ENCODE peak calls at places on chromosome X, in ten cellular contexts. T is choroid plexus epithelial cell, Z is sigmoid colon, C is NB4, U is thyroid gland, S is brain microvascular endothelial cell, D is keratinocyte, I is lower leg skin, Q is cardiac fibroblast, G is K562. A is an unnamed sample.

GRCh38 chrX:56728752-56729151 is 291 bp upstream of the NBDY start:
- DNase-seq in T (peak), Z (no peak), C (peak), U (peak), S (peak), D (no peak), I (no peak), Q (peak), G (no peak), A (no peak)

GRCh38 chrX:131288738-131289511 is at the start of gene IGSF1:
- DNase-seq in T (peak), Z (peak), C (peak), U (peak), S (peak), D (no peak), I (no peak), Q (peak), G (peak), A (no peak)

GRCh38 chrX:13646154-13646549 is 6.8 kb upstream of the TCEANC start:
- DNase-seq in T (peak), Z (peak), C (peak), U (peak), S (peak), D (no peak), I (peak), Q (peak), G (peak), A (no peak)

GRCh38 chrX:30488092-30488491 is 89.5 kb downstream of the TASL start:
- DNase-seq in T (peak), Z (no peak), C (peak), U (no peak), S (no peak), D (no peak), I (no peak), Q (peak), G (no peak), A (no peak)

GRCh38 chrX:80237072-80237471 is 183.2 kb upstream of the TENT5D start:
- DNase-seq in T (no peak), Z (no peak), C (no peak), U (no peak), S (no peak), D (no peak), I (no peak), Q (no peak), G (no peak), A (no peak)

GRCh38 chrX:1493317-1493856 is 40.7 kb upstream of the ASMTL start:
- DNase-seq in T (no peak), Z (peak), C (no peak), U (no peak), S (no peak), D (no peak), I (peak), Q (no peak), G (no peak), A (no peak)

GRCh38 chrX:71604141-71604540 is 14.2 kb downstream of the CXCR3 start:
- DNase-seq in T (peak), Z (no peak), C (no peak), U (no peak), S (peak), D (no peak), I (no peak), Q (no peak), G (no peak), A (no peak)

GRCh38 chrX:15564981-15565579 is 35.7 kb downstream of the ACE2 start:
- DNase-seq in T (peak), Z (peak), C (peak), U (peak), S (peak), D (peak), I (peak), Q (peak), G (peak), A (no peak)

GRCh38 chrX:82765806-82766205 is 742.3 kb upstream of the POU3F4 start:
- DNase-seq in T (peak), Z (no peak), C (no peak), U (no peak), S (no peak), D (no peak), I (no peak), Q (no peak), G (no peak), A (no peak)

GRCh38 chrX:129932137-129932791 is 26.3 kb downstream of the UTP14A start:
- DNase-seq in T (peak), Z (peak), C (peak), U (peak), S (peak), D (peak), I (peak), Q (peak), G (peak), A (peak)

GRCh38 chrX:104288961-104289360 is 34.2 kb upstream of the ESX1 start:
- DNase-seq in T (no peak), Z (no peak), C (no peak), U (no peak), S (no peak), D (no peak), I (no peak), Q (no peak), G (no peak), A (no peak)

GRCh38 chrX:45952030-45952429 is 593.2 kb downstream of the ZNF674 start:
- DNase-seq in T (no peak), Z (no peak), C (peak), U (no peak), S (no peak), D (no peak), I (no peak), Q (no peak), G (no peak), A (no peak)

GRCh38 chrX:134388161-134389109 is 71.5 kb upstream of the HPRT1 start:
- DNase-seq in T (no peak), Z (no peak), C (peak), U (peak), S (no peak), D (no peak), I (no peak), Q (no peak), G (no peak), A (no peak)

GRCh38 chrX:30577362-30577961 is at the start of gene TASL:
- DNase-seq in T (no peak), Z (no peak), C (peak), U (no peak), S (no peak), D (no peak), I (no peak), Q (no peak), G (no peak), A (no peak)

GRCh38 chrX:67288958-67289641 is 254.7 kb upstream of the AR start:
- DNase-seq in T (no peak), Z (no peak), C (no peak), U (no peak), S (no peak), D (no peak), I (peak), Q (no peak), G (no peak), A (no peak)

GRCh38 chrX:97389761-97390192 is 506.1 kb downstream of the RPA4 start:
- DNase-seq in T (peak), Z (no peak), C (peak), U (no peak), S (peak), D (no peak), I (no peak), Q (peak), G (no peak), A (no peak)

GRCh38 chrX:107537815-107538214 is 88.4 kb downstream of the FRMPD3 start:
- DNase-seq in T (peak), Z (no peak), C (peak), U (no peak), S (peak), D (peak), I (no peak), Q (peak), G (peak), A (no peak)

GRCh38 chrX:55342533-55343501 is 78.1 kb upstream of the PAGE3 start:
- DNase-seq in T (peak), Z (no peak), C (peak), U (peak), S (no peak), D (peak), I (no peak), Q (peak), G (peak), A (no peak)

GRCh38 chrX:31036895-31037294 is 34.9 kb downstream of the FTHL17 start:
- DNase-seq in T (peak), Z (no peak), C (peak), U (peak), S (peak), D (no peak), I (no peak), Q (peak), G (peak), A (no peak)

GRCh38 chrX:13380230-13380629 is 60.4 kb upstream of the ATXN3L start:
- DNase-seq in T (peak), Z (no peak), C (no peak), U (no peak), S (no peak), D (no peak), I (no peak), Q (peak), G (no peak), A (no peak)

GRCh38 chrX:124226129-124226528 is 106.3 kb upstream of the TEX13D start:
- DNase-seq in T (no peak), Z (no peak), C (peak), U (no peak), S (no peak), D (peak), I (no peak), Q (no peak), G (no peak), A (no peak)

GRCh38 chrX:118432799-118433198 is 62.8 kb upstream of the DOCK11 start:
- DNase-seq in T (no peak), Z (no peak), C (no peak), U (no peak), S (no peak), D (no peak), I (no peak), Q (no peak), G (no peak), A (no peak)

GRCh38 chrX:55335296-55335695 is 70.6 kb upstream of the PAGE3 start:
- DNase-seq in T (no peak), Z (no peak), C (no peak), U (no peak), S (no peak), D (no peak), I (no peak), Q (no peak), G (no peak), A (no peak)

GRCh38 chrX:7132335-7133035 is 15.0 kb upstream of the STS start:
- DNase-seq in T (peak), Z (no peak), C (peak), U (peak), S (peak), D (peak), I (no peak), Q (peak), G (peak), A (peak)

GRCh38 chrX:50704360-50704759 is 109.6 kb downstream of the SHROOM4 start:
- DNase-seq in T (no peak), Z (no peak), C (no peak), U (no peak), S (no peak), D (no peak), I (no peak), Q (no peak), G (no peak), A (no peak)

GRCh38 chrX:134761788-134762187 is 103.5 kb upstream of the PLAC1 start:
- DNase-seq in T (peak), Z (no peak), C (peak), U (no peak), S (no peak), D (no peak), I (no peak), Q (no peak), G (no peak), A (no peak)

GRCh38 chrX:3576886-3577516 is 136.4 kb downstream of the PRKX start:
- DNase-seq in T (peak), Z (no peak), C (peak), U (no peak), S (no peak), D (no peak), I (no peak), Q (peak), G (no peak), A (no peak)

GRCh38 chrX:20057479-20057878 is 59.2 kb downstream of the MAP7D2 start:
- DNase-seq in T (no peak), Z (no peak), C (no peak), U (no peak), S (no peak), D (no peak), I (no peak), Q (no peak), G (no peak), A (no peak)
- TF ChIP-seq CTCF in T (no peak), Z (no peak), C (no peak), U (no peak), S (no peak), D (no peak), I (no peak), Q (no peak), G (no peak), A (no peak)

GRCh38 chrX:17161991-17162390 is 213.0 kb upstream of the NHS start:
- DNase-seq in T (no peak), Z (no peak), C (no peak), U (no peak), S (no peak), D (no peak), I (no peak), Q (no peak), G (no peak), A (no peak)
- H3K4me3 ChIP-seq in T (no peak), Z (no peak), C (no peak), U (no peak), S (no peak), D (no peak), I (no peak), Q (no peak), G (no peak), A (no peak)

DNA sequence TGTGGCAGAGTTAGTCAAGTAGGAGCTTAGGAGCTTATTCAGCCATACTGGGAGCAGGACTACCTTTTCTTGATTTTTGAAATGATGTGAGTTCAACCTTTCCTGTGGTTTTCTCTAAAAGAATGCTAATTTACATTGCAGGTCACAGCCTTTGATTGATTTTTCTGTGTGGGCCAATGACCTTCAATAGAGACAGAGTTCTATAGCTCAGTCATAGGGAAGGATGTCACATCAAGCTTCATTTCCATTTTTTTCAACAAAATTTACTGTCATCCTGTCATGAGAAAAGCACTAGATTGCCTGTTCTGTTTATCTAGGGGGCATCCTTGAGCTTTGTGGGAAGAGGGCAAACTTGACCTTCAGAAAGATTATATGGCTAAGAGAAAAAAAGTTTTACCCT is 448.7 kb downstream of the MID1IP1 start:
- DNase-seq in T (no peak), Z (no peak), C (peak), U (no peak), S (no peak), D (no peak), I (no peak), Q (no peak), G (no peak), A (no peak)
- TF ChIP-seq CTCF in T (no peak), Z (no peak), C (no peak), U (no peak), S (no peak), D (no peak), I (no peak), Q (no peak), G (peak), A (no peak)

GRCh38 chrX:40010550-40011364 is 87.0 kb downstream of the BCOR start:
- DNase-seq in T (peak), Z (no peak), C (peak), U (no peak), S (no peak), D (no peak), I (no peak), Q (no peak), G (no peak), A (no peak)

GRCh38 chrX:40011483-40012038 is 86.2 kb downstream of the BCOR start:
- DNase-seq in T (no peak), Z (no peak), C (peak), U (no peak), S (no peak), D (no peak), I (no peak), Q (no peak), G (no peak), A (no peak)

GRCh38 chrX:40008841-40009461 is 88.8 kb downstream of the BCOR start:
- DNase-seq in T (no peak), Z (peak), C (peak), U (peak), S (no peak), D (no peak), I (peak), Q (peak), G (no peak), A (no peak)

GRCh38 chrX:40009462-40009851 is 88.3 kb downstream of the BCOR start:
- DNase-seq in T (peak), Z (no peak), C (peak), U (no peak), S (no peak), D (no peak), I (no peak), Q (no peak), G (no peak), A (no peak)

GRCh38 chrX:40009890-40010289 is 87.9 kb downstream of the BCOR start:
- DNase-seq in T (no peak), Z (no peak), C (no peak), U (no peak), S (no peak), D (no peak), I (no peak), Q (no peak), G (no peak), A (no peak)
- H3K4me3 ChIP-seq in T (no peak), Z (no peak), C (no peak), U (no peak), S (no peak), D (no peak), I (no peak), Q (no peak), G (no peak), A (no peak)

DNA sequence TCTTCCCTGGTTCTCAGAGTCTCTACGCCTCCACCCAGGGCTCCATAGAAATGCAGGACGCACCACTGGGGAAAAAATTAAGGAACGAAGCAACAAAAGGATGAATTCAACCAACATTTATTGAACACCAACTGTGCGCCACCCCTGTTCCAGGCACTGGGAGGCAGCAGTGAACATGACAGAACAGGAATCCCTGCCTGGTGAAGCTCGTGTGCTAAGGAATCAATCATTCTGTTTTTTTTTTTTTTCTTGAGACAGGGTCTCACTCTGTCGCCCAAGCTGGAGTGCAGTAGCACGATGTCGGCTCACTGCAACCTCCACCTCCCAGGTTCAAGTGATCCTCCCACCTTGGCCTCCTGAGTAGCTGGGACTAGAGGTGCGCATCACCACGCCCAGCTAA is 1.9 kb upstream of the FTSJ1 start:
- DNase-seq in T (peak), Z (no peak), C (peak), U (no peak), S (no peak), D (no peak), I (no peak), Q (peak), G (peak), A (no peak)
- TF ChIP-seq CTCF in T (peak), Z (no peak), C (peak), U (no peak), S (peak), D (peak), I (no peak), Q (peak), G (peak), A (no peak)

GRCh38 chrX:40175416-40176255 is 77.9 kb upstream of the BCOR start:
- DNase-seq in T (peak), Z (peak), C (peak), U (peak), S (no peak), D (no peak), I (peak), Q (peak), G (peak), A (no peak)

GRCh38 chrX:40174594-40175415 is 77.0 kb upstream of the BCOR start:
- DNase-seq in T (peak), Z (peak), C (peak), U (peak), S (peak), D (no peak), I (no peak), Q (peak), G (no peak), A (no peak)

GRCh38 chrX:40172980-40173661 is 75.4 kb upstream of the BCOR start:
- DNase-seq in T (no peak), Z (no peak), C (no peak), U (no peak), S (no peak), D (no peak), I (no peak), Q (no peak), G (no peak), A (no peak)

GRCh38 chrX:40172169-40172979 is 74.6 kb upstream of the BCOR start:
- DNase-seq in T (peak), Z (peak), C (peak), U (peak), S (no peak), D (no peak), I (peak), Q (peak), G (peak), A (no peak)

DNA sequence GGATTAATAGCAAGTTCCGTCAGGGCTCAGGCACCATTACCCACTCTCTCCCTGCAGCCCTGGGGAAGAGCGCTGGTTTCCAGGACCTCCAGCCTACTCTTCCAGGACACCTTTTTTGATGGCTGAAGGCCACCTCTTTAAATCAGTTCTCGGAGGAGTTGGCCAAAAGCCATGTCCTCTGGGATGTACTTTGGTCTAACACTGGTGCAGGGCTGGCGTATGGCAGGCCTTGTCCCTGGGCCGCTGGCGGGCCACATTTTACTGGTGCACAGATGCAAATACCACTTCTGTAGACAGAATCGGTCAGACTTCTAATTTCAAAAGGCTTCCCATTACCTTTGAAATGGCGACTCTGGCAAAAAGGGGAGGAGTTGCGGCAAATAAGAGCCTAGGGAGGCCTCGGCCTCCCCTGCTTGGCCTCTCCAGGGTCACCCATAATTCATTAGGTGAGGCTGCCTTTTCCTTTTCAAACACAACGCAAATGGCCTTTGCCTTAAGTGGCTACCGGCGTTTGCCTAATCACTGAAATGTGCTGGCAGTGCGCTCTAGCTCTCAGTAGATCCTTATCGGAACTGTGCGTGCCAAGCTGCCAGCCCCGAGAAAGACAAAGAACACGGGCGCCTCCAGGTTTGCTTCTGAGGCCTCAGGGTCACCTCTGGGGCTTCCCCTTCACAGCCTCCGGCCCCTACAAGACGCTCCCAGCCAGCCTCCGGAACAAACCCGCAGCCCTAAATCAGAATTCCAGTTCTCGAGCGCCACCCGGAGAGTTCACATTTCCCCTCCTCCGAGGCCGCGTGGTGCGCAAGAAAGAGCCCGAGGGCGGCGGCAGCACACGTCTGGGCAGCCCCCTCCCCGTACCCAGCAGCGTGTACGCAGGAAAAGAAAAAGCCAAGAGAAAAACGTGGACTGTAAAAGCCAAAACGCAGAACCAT is 76.2 kb upstream of the BCOR start:
- DNase-seq in T (peak), Z (peak), C (peak), U (peak), S (no peak), D (no peak), I (no peak), Q (no peak), G (peak), A (no peak)
- H3K4me3 ChIP-seq in T (peak), Z (peak), C (peak), U (no peak), S (no peak), D (no peak), I (no peak), Q (no peak), G (peak), A (peak)

GRCh38 chrX:120367390-120368100 is 5.7 kb downstream of the ATP1B4 start:
- DNase-seq in T (no peak), Z (no peak), C (no peak), U (no peak), S (no peak), D (no peak), I (no peak), Q (no peak), G (no peak), A (no peak)

GRCh38 chrX:120365968-120366367 is 4.1 kb downstream of the ATP1B4 start:
- DNase-seq in T (no peak), Z (no peak), C (no peak), U (no peak), S (no peak), D (no peak), I (no peak), Q (no peak), G (no peak), A (no peak)

GRCh38 chrX:120361906-120362305 is at the start of gene ATP1B4:
- DNase-seq in T (no peak), Z (no peak), C (no peak), U (no peak), S (no peak), D (no peak), I (no peak), Q (no peak), G (no peak), A (no peak)

GRCh38 chrX:120366794-120367193 is 4.9 kb downstream of the ATP1B4 start:
- DNase-seq in T (no peak), Z (no peak), C (no peak), U (no peak), S (no peak), D (no peak), I (no peak), Q (no peak), G (no peak), A (no peak)

GRCh38 chrX:120365320-120365719 is 3.4 kb downstream of the ATP1B4 start:
- DNase-seq in T (peak), Z (no peak), C (peak), U (peak), S (no peak), D (no peak), I (peak), Q (peak), G (peak), A (no peak)
- TF ChIP-seq CTCF in T (peak), Z (no peak), C (peak), U (peak), S (peak), D (peak), I (no peak), Q (peak), G (peak), A (peak)

A was measured in retinal pigment epithelial cell.